ENCODE peak calls at places on chromosomes 1 and 21, in nine cellular contexts. One of them, this sample, is unnamed.

GRCh38 chr21:33441489-33442477 is 38.0 kb downstream of the TMEM50B start:
- DNase-seq in NB4: peak
- DNase-seq in breast epithelium: peak
- DNase-seq in IMR-90: peak
- DNase-seq in lower leg skin: no peak
- DNase-seq in A549: peak
- DNase-seq in right lobe of liver: no peak
- DNase-seq in H1: no peak
- DNase-seq in testis: no peak
- DNase-seq in this sample: no peak

GRCh38 chr21:41611966-41612606 is 104.1 kb upstream of the TMPRSS2 start:
- DNase-seq in testis: no peak
- DNase-seq in breast epithelium: peak
- DNase-seq in NB4: peak
- DNase-seq in A549: peak
- DNase-seq in right lobe of liver: no peak
- DNase-seq in lower leg skin: no peak
- DNase-seq in H1: no peak
- DNase-seq in IMR-90: peak
- DNase-seq in this sample: no peak

GRCh38 chr21:39630827-39631226 is 18.1 kb downstream of the B3GALT5 start:
- DNase-seq in A549: peak
- DNase-seq in H1: no peak
- DNase-seq in NB4: no peak
- DNase-seq in IMR-90: peak
- DNase-seq in testis: no peak
- DNase-seq in breast epithelium: no peak
- DNase-seq in lower leg skin: no peak
- DNase-seq in right lobe of liver: no peak
- DNase-seq in this sample: no peak

GRCh38 chr1:111731956-111732355 is 7.2 kb downstream of the INKA2 start:
- DNase-seq in IMR-90: no peak
- DNase-seq in NB4: no peak
- DNase-seq in lower leg skin: no peak
- DNase-seq in testis: no peak
- DNase-seq in right lobe of liver: no peak
- DNase-seq in A549: no peak
- DNase-seq in breast epithelium: no peak
- DNase-seq in H1: no peak
- DNase-seq in this sample: no peak

GRCh38 chr1:54796902-54797301 is 4.2 kb downstream of the TTC22 start:
- DNase-seq in right lobe of liver: peak
- DNase-seq in testis: no peak
- DNase-seq in breast epithelium: no peak
- DNase-seq in IMR-90: no peak
- DNase-seq in NB4: no peak
- DNase-seq in A549: no peak
- DNase-seq in lower leg skin: no peak
- DNase-seq in H1: no peak
- DNase-seq in this sample: no peak

GRCh38 chr1:198156745-198157240 is at the start of gene NEK7:
- DNase-seq in H1: peak
- DNase-seq in lower leg skin: peak
- DNase-seq in breast epithelium: peak
- DNase-seq in NB4: peak
- DNase-seq in IMR-90: peak
- DNase-seq in A549: peak
- DNase-seq in testis: peak
- DNase-seq in right lobe of liver: peak
- DNase-seq in this sample: peak

GRCh38 chr1:95084317-95085176 is 11.8 kb upstream of the ALG14 start:
- DNase-seq in lower leg skin: no peak
- DNase-seq in A549: peak
- DNase-seq in IMR-90: peak
- DNase-seq in testis: no peak
- DNase-seq in NB4: peak
- DNase-seq in breast epithelium: no peak
- DNase-seq in right lobe of liver: no peak
- DNase-seq in H1: peak
- DNase-seq in this sample: no peak

GRCh38 chr21:44049182-44049581 is 37.1 kb downstream of the TRAPPC10 start:
- DNase-seq in A549: no peak
- DNase-seq in testis: no peak
- DNase-seq in NB4: no peak
- DNase-seq in right lobe of liver: no peak
- DNase-seq in H1: no peak
- DNase-seq in breast epithelium: no peak
- DNase-seq in IMR-90: no peak
- DNase-seq in lower leg skin: no peak
- DNase-seq in this sample: no peak

GRCh38 chr21:44614961-44615391 is 3.1 kb downstream of the KRTAP10-8 start:
- DNase-seq in lower leg skin: no peak
- DNase-seq in H1: no peak
- DNase-seq in breast epithelium: no peak
- DNase-seq in IMR-90: no peak
- DNase-seq in NB4: no peak
- DNase-seq in right lobe of liver: no peak
- DNase-seq in testis: no peak
- DNase-seq in A549: no peak
- DNase-seq in this sample: no peak

GRCh38 chr1:63537940-63538339 is 14.6 kb downstream of the EFCAB7 start:
- DNase-seq in breast epithelium: no peak
- DNase-seq in IMR-90: peak
- DNase-seq in A549: no peak
- DNase-seq in NB4: peak
- DNase-seq in right lobe of liver: no peak
- DNase-seq in H1: no peak
- DNase-seq in testis: no peak
- DNase-seq in lower leg skin: no peak
- DNase-seq in this sample: no peak

GRCh38 chr21:39788383-39788782 is 43.4 kb downstream of the IGSF5 start:
- DNase-seq in IMR-90: peak
- DNase-seq in right lobe of liver: peak
- DNase-seq in testis: peak
- DNase-seq in breast epithelium: peak
- DNase-seq in lower leg skin: peak
- DNase-seq in A549: peak
- DNase-seq in H1: peak
- DNase-seq in NB4: peak
- DNase-seq in this sample: peak

GRCh38 chr1:154469844-154470417 is 32.1 kb upstream of the TDRD10 start:
- DNase-seq in lower leg skin: no peak
- DNase-seq in right lobe of liver: no peak
- DNase-seq in IMR-90: no peak
- DNase-seq in A549: no peak
- DNase-seq in breast epithelium: no peak
- DNase-seq in testis: no peak
- DNase-seq in NB4: no peak
- DNase-seq in H1: no peak
- DNase-seq in this sample: no peak

GRCh38 chr1:160081261-160081936 is at the start of gene KCNJ9:
- DNase-seq in breast epithelium: no peak
- DNase-seq in right lobe of liver: no peak
- DNase-seq in IMR-90: no peak
- DNase-seq in NB4: no peak
- DNase-seq in testis: no peak
- DNase-seq in lower leg skin: no peak
- DNase-seq in H1: no peak
- DNase-seq in A549: no peak
- DNase-seq in this sample: no peak

GRCh38 chr1:214337536-214337935 is 56.6 kb downstream of the SMYD2 start:
- DNase-seq in lower leg skin: no peak
- DNase-seq in IMR-90: peak
- DNase-seq in NB4: no peak
- DNase-seq in A549: peak
- DNase-seq in breast epithelium: peak
- DNase-seq in H1: no peak
- DNase-seq in right lobe of liver: no peak
- DNase-seq in testis: no peak
- DNase-seq in this sample: no peak

GRCh38 chr1:29896300-29896699 is 660.0 kb downstream of the PTPRU start:
- DNase-seq in testis: no peak
- DNase-seq in H1: no peak
- DNase-seq in right lobe of liver: no peak
- DNase-seq in lower leg skin: no peak
- DNase-seq in NB4: no peak
- DNase-seq in A549: no peak
- DNase-seq in breast epithelium: no peak
- DNase-seq in IMR-90: no peak
- DNase-seq in this sample: no peak

DNA sequence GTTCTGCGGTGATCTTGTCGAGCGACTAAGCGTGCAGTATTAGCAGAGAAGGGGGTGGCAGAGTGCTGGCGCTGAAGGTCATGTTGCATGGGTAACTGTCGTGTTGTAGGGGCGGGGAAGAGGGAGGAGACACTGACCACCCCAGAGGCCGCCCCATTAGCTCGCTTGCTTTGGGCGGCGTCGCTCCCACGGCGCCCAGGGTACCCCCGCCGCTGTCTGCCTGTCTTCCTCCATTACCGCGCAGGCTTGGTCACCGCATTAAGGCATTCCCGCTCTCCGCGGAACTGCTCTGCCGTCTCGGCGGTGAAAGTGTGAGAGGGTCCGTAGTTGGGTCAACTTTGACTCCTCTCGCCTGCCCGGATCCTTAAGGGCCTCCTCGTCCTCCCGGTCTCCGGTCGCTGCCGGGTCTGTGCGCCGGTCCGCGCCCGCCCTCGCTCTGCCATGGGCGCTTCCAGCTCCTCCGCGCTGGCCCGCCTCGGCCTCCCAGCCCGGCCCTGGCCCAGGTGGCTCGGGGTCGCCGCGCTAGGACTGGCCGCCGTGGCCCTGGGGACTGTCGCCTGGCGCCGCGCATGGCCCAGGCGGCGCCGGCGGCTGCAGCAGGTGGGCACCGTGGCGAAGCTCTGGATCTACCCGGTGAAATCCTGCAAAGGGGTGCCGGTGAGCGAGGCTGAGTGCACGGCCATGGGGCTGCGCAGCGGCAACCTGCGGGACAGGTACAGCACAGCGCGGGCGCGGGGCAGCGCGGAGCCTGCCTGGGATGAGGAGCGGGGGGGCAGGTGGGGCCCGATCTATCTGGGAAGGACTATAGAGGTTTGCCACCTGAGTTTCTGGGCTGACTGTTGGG is at the start of gene MTARC2:
- DNase-seq in lower leg skin: peak
- DNase-seq in breast epithelium: peak
- DNase-seq in right lobe of liver: peak
- DNase-seq in A549: peak
- DNase-seq in H1: peak
- DNase-seq in testis: peak
- DNase-seq in NB4: peak
- DNase-seq in IMR-90: peak
- DNase-seq in this sample: peak
- TF ChIP-seq POLR2A in lower leg skin: no peak
- TF ChIP-seq POLR2A in breast epithelium: peak
- TF ChIP-seq POLR2A in right lobe of liver: peak
- TF ChIP-seq POLR2A in A549: peak
- TF ChIP-seq POLR2A in H1: peak
- TF ChIP-seq POLR2A in testis: no peak
- TF ChIP-seq POLR2A in NB4: peak
- TF ChIP-seq POLR2A in IMR-90: no peak
- TF ChIP-seq POLR2A in this sample: no peak

GRCh38 chr1:156703336-156703735 is 2.0 kb downstream of the CRABP2 start:
- DNase-seq in lower leg skin: no peak
- DNase-seq in right lobe of liver: no peak
- DNase-seq in NB4: no peak
- DNase-seq in testis: no peak
- DNase-seq in A549: no peak
- DNase-seq in H1: no peak
- DNase-seq in breast epithelium: no peak
- DNase-seq in IMR-90: no peak
- DNase-seq in this sample: no peak
- H3K4me3 ChIP-seq in lower leg skin: no peak
- H3K4me3 ChIP-seq in right lobe of liver: no peak
- H3K4me3 ChIP-seq in NB4: no peak
- H3K4me3 ChIP-seq in testis: no peak
- H3K4me3 ChIP-seq in A549: no peak
- H3K4me3 ChIP-seq in H1: peak
- H3K4me3 ChIP-seq in breast epithelium: no peak
- H3K4me3 ChIP-seq in IMR-90: no peak
- H3K4me3 ChIP-seq in this sample: no peak

DNA sequence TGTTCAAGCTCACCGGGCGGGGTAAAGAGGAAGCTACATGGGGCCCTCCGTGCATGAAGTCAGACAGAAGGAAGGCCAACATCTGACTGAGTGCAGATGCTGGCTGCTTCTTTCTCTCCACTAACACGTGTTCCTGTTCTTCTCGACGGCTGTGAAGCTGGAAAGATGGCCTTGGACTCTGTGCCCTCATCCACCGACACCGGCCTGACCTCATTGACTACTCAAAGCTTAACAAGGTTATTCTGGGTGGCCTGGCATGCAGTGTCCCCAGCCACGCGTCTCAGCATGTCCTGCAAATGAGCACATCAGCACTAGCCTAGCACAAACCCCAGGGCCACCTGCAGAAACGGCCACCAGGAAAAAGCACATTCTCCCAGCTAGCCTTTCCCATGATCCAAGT is 41.2 kb downstream of the ACTN2 start:
- DNase-seq in lower leg skin: no peak
- DNase-seq in right lobe of liver: no peak
- DNase-seq in H1: no peak
- DNase-seq in breast epithelium: no peak
- DNase-seq in testis: no peak
- DNase-seq in NB4: no peak
- DNase-seq in A549: no peak
- DNase-seq in IMR-90: no peak
- DNase-seq in this sample: no peak
- TF ChIP-seq CTCF in lower leg skin: no peak
- TF ChIP-seq CTCF in right lobe of liver: no peak
- TF ChIP-seq CTCF in H1: no peak
- TF ChIP-seq CTCF in breast epithelium: no peak
- TF ChIP-seq CTCF in testis: no peak
- TF ChIP-seq CTCF in NB4: no peak
- TF ChIP-seq CTCF in A549: no peak
- TF ChIP-seq CTCF in IMR-90: no peak
- TF ChIP-seq CTCF in this sample: no peak

DNA sequence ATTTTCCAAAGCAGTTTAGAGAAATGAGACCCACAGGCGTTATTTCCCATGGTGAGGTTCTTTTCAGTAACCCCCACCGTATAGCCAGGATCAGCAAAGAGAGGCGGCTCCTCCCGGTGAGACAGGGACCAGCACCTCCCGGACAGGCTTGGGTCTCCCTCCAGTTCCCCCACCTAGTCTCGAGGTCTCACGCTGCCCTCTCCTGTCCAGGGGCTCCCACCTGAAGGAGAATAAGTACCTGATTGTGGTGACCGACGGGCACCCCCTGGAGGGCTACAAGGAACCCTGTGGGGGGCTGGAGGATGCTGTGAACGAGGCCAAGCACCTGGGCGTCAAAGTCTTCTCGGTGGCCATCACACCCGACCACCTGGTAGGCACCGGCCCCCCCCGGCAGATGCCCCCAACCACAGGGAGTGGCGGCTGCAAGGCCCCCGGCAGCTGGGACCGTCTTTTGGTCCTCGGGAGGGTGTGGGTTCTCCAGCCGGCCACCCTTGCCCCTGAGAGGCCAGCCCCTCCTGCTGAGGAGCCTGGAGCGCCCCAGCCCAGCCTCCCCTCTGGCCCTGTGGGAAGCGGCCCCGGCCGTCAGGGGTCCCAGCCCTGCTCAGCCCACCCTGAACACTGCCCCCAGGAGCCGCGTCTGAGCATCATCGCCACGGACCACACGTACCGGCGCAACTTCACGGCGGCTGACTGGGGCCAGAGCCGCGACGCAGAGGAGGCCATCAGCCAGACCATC is 4.9 kb downstream of the COL6A1 start:
- DNase-seq in right lobe of liver: no peak
- DNase-seq in A549: no peak
- DNase-seq in H1: no peak
- DNase-seq in breast epithelium: no peak
- DNase-seq in testis: no peak
- DNase-seq in lower leg skin: no peak
- DNase-seq in IMR-90: no peak
- DNase-seq in NB4: no peak
- DNase-seq in this sample: peak
- TF ChIP-seq POLR2A in right lobe of liver: no peak
- TF ChIP-seq POLR2A in A549: no peak
- TF ChIP-seq POLR2A in H1: no peak
- TF ChIP-seq POLR2A in breast epithelium: no peak
- TF ChIP-seq POLR2A in testis: no peak
- TF ChIP-seq POLR2A in lower leg skin: no peak
- TF ChIP-seq POLR2A in IMR-90: no peak
- TF ChIP-seq POLR2A in NB4: no peak
- TF ChIP-seq POLR2A in this sample: no peak